ENCODE peak calls at places on chromosomes 13 and 19, in eight cellular contexts. One of them, this sample, is unnamed.

GRCh38 chr19:604355-604754 is 14.7 kb downstream of the HCN2 start:
- DNase-seq in heart right ventricle: no peak
- DNase-seq in AG09309: no peak
- DNase-seq in GM12865: peak; percentile 65
- DNase-seq in brain microvascular endothelial cell: no peak
- DNase-seq in AG04450: no peak
- DNase-seq in mammary epithelial cell: no peak
- DNase-seq in cardiac fibroblast: peak; percentile 17
- DNase-seq in this sample: no peak

GRCh38 chr19:45076029-45076850 is at the start of gene ZNF296:
- DNase-seq in heart right ventricle: peak; percentile 74
- DNase-seq in brain microvascular endothelial cell: no peak
- DNase-seq in cardiac fibroblast: peak; percentile 25
- DNase-seq in AG09309: no peak
- DNase-seq in AG04450: no peak
- DNase-seq in mammary epithelial cell: peak; percentile 33
- DNase-seq in GM12865: peak; percentile 93
- DNase-seq in this sample: no peak

GRCh38 chr13:114282143-114282685 is 813 bp downstream of the UPF3A start:
- DNase-seq in heart right ventricle: peak; percentile 38
- DNase-seq in brain microvascular endothelial cell: peak; percentile 17
- DNase-seq in AG09309: no peak
- DNase-seq in mammary epithelial cell: peak; percentile 81
- DNase-seq in GM12865: peak; percentile 54
- DNase-seq in cardiac fibroblast: peak; percentile 79
- DNase-seq in AG04450: no peak
- DNase-seq in this sample: no peak

GRCh38 chr13:113981201-113981605 is 7.3 kb upstream of the C13orf46 start:
- DNase-seq in mammary epithelial cell: peak; percentile 81
- DNase-seq in GM12865: no peak
- DNase-seq in AG04450: no peak
- DNase-seq in cardiac fibroblast: no peak
- DNase-seq in AG09309: no peak
- DNase-seq in brain microvascular endothelial cell: no peak
- DNase-seq in heart right ventricle: no peak
- DNase-seq in this sample: peak; percentile 54

GRCh38 chr19:8697671-8698432 is 743 bp downstream of the ACTL9 start:
- DNase-seq in AG04450: no peak
- DNase-seq in GM12865: no peak
- DNase-seq in AG09309: no peak
- DNase-seq in brain microvascular endothelial cell: no peak
- DNase-seq in heart right ventricle: no peak
- DNase-seq in cardiac fibroblast: no peak
- DNase-seq in mammary epithelial cell: no peak
- DNase-seq in this sample: no peak

GRCh38 chr13:52599853-52600603 is 42.2 kb upstream of the HNRNPA1L2 start:
- DNase-seq in GM12865: peak; percentile 63
- DNase-seq in AG09309: no peak
- DNase-seq in heart right ventricle: peak; percentile 25
- DNase-seq in AG04450: no peak
- DNase-seq in brain microvascular endothelial cell: no peak
- DNase-seq in mammary epithelial cell: peak; percentile 32
- DNase-seq in cardiac fibroblast: peak; percentile 49
- DNase-seq in this sample: no peak

GRCh38 chr13:46341112-46341711 is 45.8 kb downstream of the RUBCNL start:
- DNase-seq in AG04450: peak; percentile 6
- DNase-seq in GM12865: peak; percentile 66
- DNase-seq in AG09309: no peak
- DNase-seq in heart right ventricle: no peak
- DNase-seq in mammary epithelial cell: peak; percentile 79
- DNase-seq in brain microvascular endothelial cell: peak; percentile 87
- DNase-seq in cardiac fibroblast: peak; percentile 92
- DNase-seq in this sample: peak; percentile 57

GRCh38 chr13:46640843-46641242 is 87.9 kb downstream of the LRCH1 start:
- DNase-seq in brain microvascular endothelial cell: peak; percentile 55
- DNase-seq in heart right ventricle: no peak
- DNase-seq in AG04450: no peak
- DNase-seq in cardiac fibroblast: peak; percentile 73
- DNase-seq in GM12865: no peak
- DNase-seq in AG09309: no peak
- DNase-seq in mammary epithelial cell: peak; percentile 78
- DNase-seq in this sample: no peak

GRCh38 chr13:101305981-101306411 is 110.3 kb downstream of the NALCN start:
- DNase-seq in AG04450: no peak
- DNase-seq in heart right ventricle: no peak
- DNase-seq in brain microvascular endothelial cell: no peak
- DNase-seq in AG09309: no peak
- DNase-seq in cardiac fibroblast: no peak
- DNase-seq in mammary epithelial cell: no peak
- DNase-seq in GM12865: no peak
- DNase-seq in this sample: no peak

GRCh38 chr13:89372193-89372592 is 1701.0 kb downstream of the SLITRK5 start:
- DNase-seq in AG09309: no peak
- DNase-seq in cardiac fibroblast: no peak
- DNase-seq in brain microvascular endothelial cell: no peak
- DNase-seq in mammary epithelial cell: no peak
- DNase-seq in GM12865: no peak
- DNase-seq in AG04450: no peak
- DNase-seq in heart right ventricle: no peak
- DNase-seq in this sample: no peak

GRCh38 chr19:40321566-40322270 is 26.5 kb downstream of the C19orf47 start:
- DNase-seq in AG04450: no peak
- DNase-seq in heart right ventricle: no peak
- DNase-seq in AG09309: no peak
- DNase-seq in brain microvascular endothelial cell: no peak
- DNase-seq in GM12865: no peak
- DNase-seq in mammary epithelial cell: no peak
- DNase-seq in cardiac fibroblast: no peak
- DNase-seq in this sample: no peak

GRCh38 chr13:109227344-109227940 is 558.9 kb downstream of the IRS2 start:
- DNase-seq in brain microvascular endothelial cell: no peak
- DNase-seq in AG09309: no peak
- DNase-seq in AG04450: no peak
- DNase-seq in heart right ventricle: no peak
- DNase-seq in cardiac fibroblast: no peak
- DNase-seq in GM12865: no peak
- DNase-seq in mammary epithelial cell: no peak
- DNase-seq in this sample: no peak

GRCh38 chr13:58852076-58852475 is 1220.5 kb downstream of the PCDH17 start:
- DNase-seq in GM12865: no peak
- DNase-seq in mammary epithelial cell: peak; percentile 0
- DNase-seq in cardiac fibroblast: peak; percentile 25
- DNase-seq in AG04450: no peak
- DNase-seq in heart right ventricle: no peak
- DNase-seq in brain microvascular endothelial cell: peak; percentile 17
- DNase-seq in AG09309: no peak
- DNase-seq in this sample: no peak

GRCh38 chr19:42276821-42277220 is 7.8 kb downstream of the CIC start:
- DNase-seq in cardiac fibroblast: no peak
- DNase-seq in mammary epithelial cell: peak; percentile 74
- DNase-seq in GM12865: peak; percentile 64
- DNase-seq in brain microvascular endothelial cell: no peak
- DNase-seq in AG04450: no peak
- DNase-seq in AG09309: no peak
- DNase-seq in heart right ventricle: no peak
- DNase-seq in this sample: no peak

GRCh38 chr19:29610213-29610573 is 4.1 kb downstream of the POP4 start:
- DNase-seq in heart right ventricle: no peak
- DNase-seq in mammary epithelial cell: no peak
- DNase-seq in AG04450: no peak
- DNase-seq in brain microvascular endothelial cell: no peak
- DNase-seq in AG09309: no peak
- DNase-seq in cardiac fibroblast: no peak
- DNase-seq in GM12865: no peak
- DNase-seq in this sample: no peak

GRCh38 chr13:89955773-89956172 is 1391.7 kb upstream of the MIR17HG start:
- DNase-seq in AG04450: no peak
- DNase-seq in GM12865: no peak
- DNase-seq in AG09309: no peak
- DNase-seq in brain microvascular endothelial cell: no peak
- DNase-seq in heart right ventricle: no peak
- DNase-seq in cardiac fibroblast: no peak
- DNase-seq in mammary epithelial cell: no peak
- DNase-seq in this sample: no peak

GRCh38 chr13:83150616-83151307 is 731.5 kb downstream of the SLITRK1 start:
- DNase-seq in brain microvascular endothelial cell: no peak
- DNase-seq in cardiac fibroblast: peak; percentile 1
- DNase-seq in heart right ventricle: no peak
- DNase-seq in AG04450: no peak
- DNase-seq in mammary epithelial cell: no peak
- DNase-seq in AG09309: no peak
- DNase-seq in GM12865: no peak
- DNase-seq in this sample: no peak
- TF ChIP-seq CTCF in brain microvascular endothelial cell: no peak
- TF ChIP-seq CTCF in cardiac fibroblast: no peak
- TF ChIP-seq CTCF in heart right ventricle: no peak
- TF ChIP-seq CTCF in AG04450: no peak
- TF ChIP-seq CTCF in mammary epithelial cell: no peak
- TF ChIP-seq CTCF in AG09309: no peak
- TF ChIP-seq CTCF in GM12865: no peak
- TF ChIP-seq CTCF in this sample: peak; percentile 51

GRCh38 chr19:47429140-47429793 is 9.9 kb upstream of the MEIS3 start:
- DNase-seq in cardiac fibroblast: no peak
- DNase-seq in GM12865: no peak
- DNase-seq in brain microvascular endothelial cell: no peak
- DNase-seq in AG04450: no peak
- DNase-seq in mammary epithelial cell: no peak
- DNase-seq in AG09309: no peak
- DNase-seq in heart right ventricle: no peak
- DNase-seq in this sample: no peak
- H3K4me3 ChIP-seq in cardiac fibroblast: no peak overlapping the region
- H3K4me3 ChIP-seq in GM12865: no peak overlapping the region
- H3K4me3 ChIP-seq in brain microvascular endothelial cell: no peak overlapping the region
- H3K4me3 ChIP-seq in AG04450: no peak overlapping the region
- H3K4me3 ChIP-seq in mammary epithelial cell: no peak overlapping the region
- H3K4me3 ChIP-seq in AG09309: no peak overlapping the region
- H3K4me3 ChIP-seq in heart right ventricle: no peak overlapping the region
- H3K4me3 ChIP-seq in this sample: no peak overlapping the region

GRCh38 chr13:25633108-25633507 is 261.3 kb downstream of the ATP8A2 start:
- DNase-seq in brain microvascular endothelial cell: peak; percentile 18
- DNase-seq in AG04450: no peak
- DNase-seq in mammary epithelial cell: no peak
- DNase-seq in GM12865: no peak
- DNase-seq in cardiac fibroblast: no peak
- DNase-seq in AG09309: no peak
- DNase-seq in heart right ventricle: no peak
- DNase-seq in this sample: no peak
- TF ChIP-seq CTCF in brain microvascular endothelial cell: no peak
- TF ChIP-seq CTCF in AG04450: no peak
- TF ChIP-seq CTCF in mammary epithelial cell: no peak
- TF ChIP-seq CTCF in GM12865: no peak
- TF ChIP-seq CTCF in cardiac fibroblast: no peak
- TF ChIP-seq CTCF in AG09309: no peak
- TF ChIP-seq CTCF in heart right ventricle: no peak
- TF ChIP-seq CTCF in this sample: no peak

GRCh38 chr13:34162545-34162936 is 344.6 kb downstream of the RFC3 start:
- DNase-seq in heart right ventricle: no peak
- DNase-seq in brain microvascular endothelial cell: no peak
- DNase-seq in mammary epithelial cell: no peak
- DNase-seq in GM12865: peak; percentile 1
- DNase-seq in cardiac fibroblast: no peak
- DNase-seq in AG09309: peak; percentile 34
- DNase-seq in AG04450: no peak
- DNase-seq in this sample: no peak
- H3K4me3 ChIP-seq in heart right ventricle: peak overlapping the region; percentile 10
- H3K4me3 ChIP-seq in brain microvascular endothelial cell: no peak overlapping the region
- H3K4me3 ChIP-seq in mammary epithelial cell: no peak overlapping the region
- H3K4me3 ChIP-seq in GM12865: no peak overlapping the region
- H3K4me3 ChIP-seq in cardiac fibroblast: no peak overlapping the region
- H3K4me3 ChIP-seq in AG09309: no peak overlapping the region
- H3K4me3 ChIP-seq in AG04450: no peak overlapping the region
- H3K4me3 ChIP-seq in this sample: no peak overlapping the region

GRCh38 chr13:80850771-80851170 is 509.8 kb upstream of the SPRY2 start:
- DNase-seq in AG09309: no peak
- DNase-seq in AG04450: no peak
- DNase-seq in brain microvascular endothelial cell: no peak
- DNase-seq in cardiac fibroblast: no peak
- DNase-seq in mammary epithelial cell: no peak
- DNase-seq in heart right ventricle: no peak
- DNase-seq in GM12865: no peak
- DNase-seq in this sample: no peak
- TF ChIP-seq CTCF in AG09309: no peak
- TF ChIP-seq CTCF in AG04450: no peak
- TF ChIP-seq CTCF in brain microvascular endothelial cell: no peak
- TF ChIP-seq CTCF in cardiac fibroblast: no peak
- TF ChIP-seq CTCF in mammary epithelial cell: no peak
- TF ChIP-seq CTCF in heart right ventricle: no peak
- TF ChIP-seq CTCF in GM12865: no peak
- TF ChIP-seq CTCF in this sample: peak; percentile 16

GRCh38 chr19:18833849-18834643 is 2.3 kb downstream of the UPF1 start:
- DNase-seq in cardiac fibroblast: no peak
- DNase-seq in AG04450: no peak
- DNase-seq in brain microvascular endothelial cell: no peak
- DNase-seq in heart right ventricle: no peak
- DNase-seq in GM12865: no peak
- DNase-seq in AG09309: no peak
- DNase-seq in mammary epithelial cell: no peak
- DNase-seq in this sample: no peak

GRCh38 chr19:18832331-18833140 is 777 bp downstream of the UPF1 start:
- DNase-seq in cardiac fibroblast: peak; percentile 25
- DNase-seq in brain microvascular endothelial cell: peak; percentile 18
- DNase-seq in heart right ventricle: no peak
- DNase-seq in GM12865: peak; percentile 62
- DNase-seq in AG04450: no peak
- DNase-seq in mammary epithelial cell: peak; percentile 23
- DNase-seq in AG09309: no peak
- DNase-seq in this sample: no peak

GRCh38 chr19:18831524-18832330 is at the start of gene UPF1:
- DNase-seq in cardiac fibroblast: peak; percentile 89
- DNase-seq in AG04450: peak; percentile 65
- DNase-seq in mammary epithelial cell: peak; percentile 86
- DNase-seq in brain microvascular endothelial cell: peak; percentile 80
- DNase-seq in GM12865: peak; percentile 97
- DNase-seq in heart right ventricle: peak; percentile 98
- DNase-seq in AG09309: no peak
- DNase-seq in this sample: no peak

GRCh38 chr19:18833141-18833476 is 1.4 kb downstream of the UPF1 start:
- DNase-seq in cardiac fibroblast: peak; percentile 18
- DNase-seq in mammary epithelial cell: no peak
- DNase-seq in AG04450: no peak
- DNase-seq in heart right ventricle: no peak
- DNase-seq in AG09309: no peak
- DNase-seq in brain microvascular endothelial cell: no peak
- DNase-seq in GM12865: no peak
- DNase-seq in this sample: no peak

DNA sequence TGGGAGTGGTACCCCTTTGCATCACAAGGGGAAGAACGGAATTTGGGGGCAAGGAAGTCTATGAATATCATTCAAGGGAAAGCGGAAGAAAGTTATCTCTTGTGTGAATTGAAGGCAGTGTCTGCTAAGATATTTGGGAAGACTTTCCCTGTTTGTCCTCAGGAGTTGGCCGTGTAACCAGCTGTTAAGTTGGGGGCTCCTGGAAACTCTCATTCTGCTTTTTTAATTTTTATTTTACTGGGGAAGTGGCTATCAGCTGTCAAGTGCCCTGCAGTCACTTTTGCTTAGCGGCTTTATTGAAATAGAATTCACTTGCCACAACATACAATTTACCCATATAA is 2.9 kb downstream of the UPF1 start:
- DNase-seq in brain microvascular endothelial cell: no peak
- DNase-seq in AG04450: no peak
- DNase-seq in mammary epithelial cell: no peak
- DNase-seq in GM12865: no peak
- DNase-seq in heart right ventricle: no peak
- DNase-seq in cardiac fibroblast: no peak
- DNase-seq in AG09309: no peak
- DNase-seq in this sample: no peak
- H3K4me3 ChIP-seq in brain microvascular endothelial cell: no peak overlapping the region
- H3K4me3 ChIP-seq in AG04450: peak overlapping the region; percentile 81
- H3K4me3 ChIP-seq in mammary epithelial cell: peak overlapping the region; percentile 88
- H3K4me3 ChIP-seq in GM12865: no peak overlapping the region
- H3K4me3 ChIP-seq in heart right ventricle: no peak overlapping the region
- H3K4me3 ChIP-seq in cardiac fibroblast: no peak overlapping the region
- H3K4me3 ChIP-seq in AG09309: no peak overlapping the region
- H3K4me3 ChIP-seq in this sample: peak overlapping the region; percentile 68

GRCh38 chr13:71285700-71286099 is 581.3 kb downstream of the DACH1 start:
- DNase-seq in AG09309: no peak
- DNase-seq in brain microvascular endothelial cell: no peak
- DNase-seq in GM12865: peak; percentile 47
- DNase-seq in heart right ventricle: no peak
- DNase-seq in cardiac fibroblast: peak; percentile 7
- DNase-seq in AG04450: no peak
- DNase-seq in mammary epithelial cell: no peak
- DNase-seq in this sample: no peak
- TF ChIP-seq CTCF in AG09309: no peak
- TF ChIP-seq CTCF in brain microvascular endothelial cell: peak; percentile 11
- TF ChIP-seq CTCF in GM12865: peak; percentile 44
- TF ChIP-seq CTCF in heart right ventricle: peak; percentile 44
- TF ChIP-seq CTCF in cardiac fibroblast: no peak
- TF ChIP-seq CTCF in AG04450: no peak
- TF ChIP-seq CTCF in mammary epithelial cell: no peak
- TF ChIP-seq CTCF in this sample: no peak

This sample was measured in epithelial cell of proximal tubule.